ENCODE peak calls at places on chromosome 14, in eight cellular contexts. N is tibial artery, Y is tibial nerve, S is spleen, I is body of pancreas, Q is astrocyte, K is upper lobe of left lung, F is ovary. A is an unnamed sample.

GRCh38 chr14:105999361-106000028 is 473.1 kb downstream of the TMEM121 start:
- DNase-seq in I (peak), Q (no peak), F (no peak), S (peak), Y (no peak), K (peak), N (no peak), A (no peak)

GRCh38 chr14:91911474-91912032 is 35.9 kb downstream of the FBLN5 start:
- DNase-seq in N (no peak), Y (no peak), Q (no peak), I (peak), F (no peak), S (no peak), K (peak), A (peak)

GRCh38 chr14:71355324-71356201 is 448.3 kb downstream of the PCNX1 start:
- DNase-seq in F (peak), K (peak), Q (peak), S (no peak), I (peak), N (peak), Y (no peak), A (peak)

GRCh38 chr14:52348279-52348678 is 34.2 kb downstream of the PTGER2 start:
- DNase-seq in N (no peak), F (no peak), S (no peak), Y (no peak), I (no peak), Q (no peak), K (no peak), A (no peak)

GRCh38 chr14:99552572-99553216 is 51.3 kb downstream of the CCDC85C start:
- DNase-seq in K (no peak), Y (no peak), I (peak), F (no peak), S (no peak), Q (no peak), N (no peak), A (no peak)

GRCh38 chr14:99891900-99892299 is 98.7 kb downstream of the EML1 start:
- DNase-seq in F (no peak), S (no peak), I (no peak), K (no peak), Y (no peak), N (no peak), Q (peak), A (no peak)

GRCh38 chr14:26866741-26867140 is 268.9 kb upstream of the NOVA1 start:
- DNase-seq in I (no peak), F (no peak), Q (no peak), N (no peak), Y (no peak), K (no peak), S (no peak), A (no peak)

GRCh38 chr14:50047274-50047676 is 69.1 kb downstream of the VCPKMT start:
- DNase-seq in N (no peak), I (peak), K (peak), F (no peak), Y (no peak), S (no peak), Q (no peak), A (no peak)

GRCh38 chr14:101475468-101476257 is 85.6 kb upstream of the DIO3 start:
- DNase-seq in K (no peak), I (peak), Q (peak), S (peak), F (peak), Y (no peak), N (peak), A (peak)

GRCh38 chr14:92625213-92625612 is 111.6 kb downstream of the RIN3 start:
- DNase-seq in Y (no peak), F (no peak), I (no peak), Q (peak), N (no peak), K (no peak), S (no peak), A (peak)

GRCh38 chr14:23399136-23399535 is 8.9 kb downstream of the MYH6 start:
- DNase-seq in N (no peak), K (no peak), I (no peak), Q (no peak), F (no peak), Y (no peak), S (no peak), A (no peak)

GRCh38 chr14:69242311-69243224 is 17.4 kb upstream of the GALNT16 start:
- DNase-seq in Y (peak), N (peak), Q (peak), K (peak), F (peak), S (no peak), I (peak), A (peak)

GRCh38 chr14:93033983-93034670 is 81.6 kb downstream of the ITPK1 start:
- DNase-seq in K (no peak), I (no peak), S (peak), N (no peak), F (no peak), Y (no peak), Q (no peak), A (no peak)

GRCh38 chr14:34324363-34324795 is 137.7 kb downstream of the SPTSSA start:
- DNase-seq in F (no peak), N (no peak), S (no peak), I (peak), Y (no peak), K (no peak), Q (no peak), A (peak)

GRCh38 chr14:22837750-22838538 is 1.6 kb downstream of the MMP14 start:
- DNase-seq in S (peak), F (peak), I (peak), N (peak), Q (peak), K (no peak), Y (peak), A (peak)

GRCh38 chr14:33943081-33943480 is 7.8 kb downstream of the EGLN3 start:
- DNase-seq in S (no peak), F (no peak), K (no peak), N (no peak), Q (no peak), Y (no peak), I (peak), A (no peak)

GRCh38 chr14:93132472-93133065 is 16.8 kb upstream of the ITPK1 start:
- DNase-seq in S (no peak), Q (peak), Y (no peak), I (peak), K (peak), N (no peak), F (no peak), A (no peak)

GRCh38 chr14:93720076-93720815 is 68.0 kb downstream of the PRIMA1 start:
- DNase-seq in F (no peak), K (no peak), I (no peak), N (peak), S (peak), Y (no peak), Q (no peak), A (no peak)

GRCh38 chr14:67241416-67242362 is at the start of gene PALS1:
- DNase-seq in F (no peak), Q (peak), I (peak), Y (no peak), S (no peak), K (peak), N (no peak), A (peak)

GRCh38 chr14:85528882-85529585 is 910 bp upstream of the FLRT2 start:
- DNase-seq in F (peak), Q (peak), I (no peak), Y (no peak), N (no peak), S (no peak), K (no peak), A (peak)

DNA sequence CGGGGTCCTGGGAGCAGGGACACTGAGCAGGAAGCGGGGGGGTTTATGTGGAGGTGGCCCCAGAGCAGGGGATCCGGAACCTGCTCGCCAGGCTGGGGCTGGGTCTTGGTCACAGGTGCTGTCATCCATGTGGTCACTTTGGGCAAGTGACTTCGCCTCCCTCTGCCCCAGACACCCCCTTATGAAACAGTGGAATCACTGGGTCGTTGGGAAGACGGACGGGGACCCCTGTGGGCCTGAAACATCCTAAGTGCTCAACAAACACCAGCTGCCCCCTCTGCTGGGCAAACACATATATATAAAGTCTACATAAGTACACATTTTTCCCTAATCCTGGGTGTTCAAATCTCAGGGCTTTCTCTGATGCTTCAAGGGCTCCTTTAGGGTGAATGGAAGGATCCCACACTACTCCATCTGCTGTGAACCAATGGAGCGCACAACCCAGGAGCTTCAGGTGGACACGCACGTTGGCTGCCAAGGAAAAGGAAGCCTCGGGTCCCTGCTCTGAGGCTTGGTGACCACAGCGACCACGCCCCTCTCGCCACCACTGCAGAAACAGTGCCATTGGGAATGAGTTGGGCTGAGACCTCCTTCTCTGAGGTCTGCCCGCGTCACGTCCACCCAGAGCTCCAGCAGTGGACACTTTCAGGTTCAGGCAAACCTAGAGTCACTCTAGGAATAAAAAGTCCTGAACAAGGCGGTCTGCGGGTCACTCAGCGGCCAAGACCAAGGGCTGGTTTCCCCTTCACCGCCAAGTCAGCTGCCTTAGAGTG is 54.6 kb downstream of the CDC42BPB start:
- DNase-seq in I (no peak), F (no peak), N (peak), Y (no peak), K (no peak), Q (no peak), S (peak), A (no peak)
- TF ChIP-seq CTCF in I (no peak), F (no peak), N (no peak), Y (no peak), K (no peak), Q (no peak), S (no peak), A (no peak)

GRCh38 chr14:60184597-60185555 is 19.7 kb upstream of the DHRS7 start:
- DNase-seq in S (no peak), I (no peak), Y (no peak), F (no peak), K (no peak), N (no peak), Q (no peak), A (no peak)
- H3K27ac ChIP-seq in S (peak), I (peak), Y (no peak), F (no peak), K (peak), N (no peak), Q (no peak), A (no peak)

GRCh38 chr14:55519473-55520080 is 60.4 kb upstream of the KTN1 start:
- DNase-seq in N (no peak), S (no peak), I (no peak), Y (no peak), F (no peak), K (no peak), Q (no peak), A (no peak)
- TF ChIP-seq CTCF in N (no peak), S (no peak), I (no peak), Y (no peak), F (no peak), K (no peak), Q (no peak), A (no peak)

GRCh38 chr14:58752782-58753181 is 115.0 kb downstream of the DACT1 start:
- DNase-seq in Y (peak), K (peak), I (peak), N (peak), S (peak), F (peak), Q (no peak), A (peak)

GRCh38 chr14:58750321-58751269 is 112.8 kb downstream of the DACT1 start:
- DNase-seq in N (no peak), K (no peak), Q (no peak), Y (no peak), F (no peak), I (no peak), S (no peak), A (no peak)

GRCh38 chr14:58755026-58755929 is 117.5 kb downstream of the DACT1 start:
- DNase-seq in K (no peak), Y (no peak), N (no peak), Q (peak), F (no peak), I (peak), S (no peak), A (no peak)

GRCh38 chr14:58751788-58752187 is 114.0 kb downstream of the DACT1 start:
- DNase-seq in N (no peak), I (no peak), S (no peak), K (no peak), Y (no peak), Q (no peak), F (no peak), A (no peak)

DNA sequence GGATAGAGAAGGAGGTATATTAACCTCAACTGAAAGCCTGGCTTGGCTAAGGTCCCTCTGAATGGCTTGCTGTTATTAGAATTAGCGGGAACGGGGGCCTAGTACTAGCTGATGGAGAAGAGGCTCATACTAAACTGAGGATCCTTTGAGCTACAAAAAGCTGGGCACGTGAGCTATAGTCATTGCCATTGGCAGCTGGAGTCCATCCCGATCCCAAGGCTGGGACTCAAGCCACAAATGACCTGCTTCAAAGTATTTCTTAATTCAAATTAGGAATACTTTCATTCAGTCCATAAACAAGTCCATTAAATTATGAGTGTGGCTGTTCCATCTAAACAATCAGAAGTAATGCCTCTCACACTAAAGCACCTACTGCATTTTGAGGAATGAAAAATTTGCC is 114.5 kb downstream of the DACT1 start:
- DNase-seq in Q (no peak), N (no peak), S (no peak), K (no peak), I (no peak), F (no peak), Y (no peak), A (no peak)
- H3K27ac ChIP-seq in Q (no peak), N (peak), S (peak), K (peak), I (peak), F (no peak), Y (peak), A (peak)

GRCh38 chr14:56081139-56081538 is 37.1 kb upstream of the PELI2 start:
- DNase-seq in S (no peak), Q (no peak), Y (no peak), I (no peak), K (no peak), N (no peak), F (no peak), A (no peak)

GRCh38 chr14:56087824-56088571 is 30.2 kb upstream of the PELI2 start:
- DNase-seq in K (peak), F (no peak), N (no peak), S (no peak), I (peak), Q (peak), Y (no peak), A (no peak)

GRCh38 chr14:56085471-56085870 is 32.7 kb upstream of the PELI2 start:
- DNase-seq in F (no peak), Q (no peak), Y (no peak), S (no peak), I (no peak), K (no peak), N (no peak), A (no peak)
- TF ChIP-seq CTCF in F (no peak), Q (no peak), Y (no peak), S (no peak), I (no peak), K (no peak), N (no peak), A (no peak)

DNA sequence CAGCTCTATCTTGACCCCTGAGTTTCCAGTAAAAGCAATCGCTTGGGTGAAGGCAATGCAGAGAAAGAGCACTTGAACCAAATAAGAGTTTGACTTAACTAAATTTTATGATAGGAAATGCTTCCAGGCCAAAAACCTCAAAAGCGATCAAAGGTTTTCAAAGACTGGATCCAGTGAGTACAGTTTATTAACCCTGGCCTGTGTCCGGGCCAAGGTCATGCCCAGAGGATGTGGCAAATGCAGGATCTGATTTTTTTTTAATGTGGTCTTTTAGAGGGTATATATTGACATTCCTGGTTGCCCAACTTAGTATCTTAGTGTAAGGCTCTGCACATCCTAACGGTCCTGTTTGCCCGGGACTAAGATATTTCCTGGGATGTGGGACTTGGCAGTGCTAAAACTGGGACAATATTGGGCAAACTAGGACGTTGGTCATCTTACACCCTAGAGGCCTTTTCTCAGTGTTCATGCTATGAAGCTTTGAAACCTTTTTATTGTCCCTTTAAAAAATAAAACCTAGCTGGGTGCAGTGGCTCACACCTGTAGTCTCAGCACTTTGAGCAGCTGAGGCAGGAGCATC is 40.1 kb upstream of the TMED10 start:
- DNase-seq in I (no peak), Q (no peak), K (no peak), F (no peak), S (no peak), Y (no peak), N (no peak), A (no peak)
- H3K27ac ChIP-seq in I (no peak), Q (no peak), K (no peak), F (no peak), S (no peak), Y (no peak), N (peak), A (no peak)

GRCh38 chr14:73266317-73266716 is 29.0 kb downstream of the PAPLN start:
- DNase-seq in Y (no peak), N (no peak), K (no peak), S (no peak), F (no peak), I (no peak), Q (no peak), A (no peak)
- TF ChIP-seq CTCF in Y (no peak), N (no peak), K (no peak), S (no peak), F (no peak), I (no peak), Q (no peak), A (no peak)

A was measured in RWPE1.